ENCODE peak calls at places on chromosomes 12 and 14, in seven cellular contexts. H, M, A, U, Q, R and E are unnamed samples.

GRCh38 chr14:95784137-95784536 is 70.2 kb upstream of the TCL1A start:
- DNase-seq in H (peak; percentile 55), M (peak; percentile 42), A (no peak), U (peak; percentile 33), Q (peak; percentile 38), R (no peak), E (peak; percentile 52)

GRCh38 chr12:108616359-108616758 is 17.3 kb downstream of the SELPLG start:
- DNase-seq in H (no peak), M (no peak), A (no peak), U (no peak), Q (no peak), R (no peak), E (no peak)

GRCh38 chr12:124730455-124730932 is 133.2 kb downstream of the SCARB1 start:
- DNase-seq in H (no peak), M (peak; percentile 68), A (no peak), U (no peak), Q (peak; percentile 73), R (no peak), E (peak; percentile 58)

GRCh38 chr12:546920-547845 is 87.4 kb downstream of the B4GALNT3 start:
- DNase-seq in H (peak; percentile 75), M (peak; percentile 67), A (no peak), U (no peak), Q (peak; percentile 26), R (peak; percentile 79), E (peak; percentile 29)

GRCh38 chr14:53093206-53093605 is 59.9 kb downstream of the DDHD1 start:
- DNase-seq in H (no peak), M (no peak), A (no peak), U (no peak), Q (peak; percentile 64), R (no peak), E (peak; percentile 77)

GRCh38 chr12:124654666-124655316 is 87.4 kb upstream of the NCOR2 start:
- DNase-seq in H (no peak), M (no peak), A (peak; percentile 85), U (no peak), Q (no peak), R (peak; percentile 81), E (no peak)

GRCh38 chr14:101119830-101120571 is 216.5 kb upstream of the RTL1 start:
- DNase-seq in H (no peak), M (no peak), A (no peak), U (no peak), Q (peak; percentile 11), R (peak; percentile 55), E (peak; percentile 16)

GRCh38 chr12:6204533-6205143 is 4.4 kb downstream of the CD9 start:
- DNase-seq in H (peak; percentile 29), M (no peak), A (no peak), U (no peak), Q (no peak), R (no peak), E (no peak)

GRCh38 chr12:89417246-89417977 is 65.1 kb upstream of the DUSP6 start:
- DNase-seq in H (no peak), M (peak; percentile 87), A (no peak), U (peak; percentile 4), Q (peak; percentile 64), R (no peak), E (peak; percentile 34)

GRCh38 chr14:92973265-92973797 is 50.4 kb downstream of the CHGA start:
- DNase-seq in H (peak; percentile 18), M (peak; percentile 73), A (peak; percentile 76), U (peak; percentile 9), Q (peak; percentile 53), R (peak; percentile 87), E (peak; percentile 96)

GRCh38 chr12:113697646-113698504 is 226.2 kb upstream of the LHX5 start:
- DNase-seq in H (no peak), M (peak; percentile 48), A (no peak), U (no peak), Q (no peak), R (no peak), E (no peak)

GRCh38 chr12:81518638-81519037 is 240.5 kb downstream of the PPFIA2 start:
- DNase-seq in H (no peak), M (peak; percentile 13), A (no peak), U (no peak), Q (no peak), R (no peak), E (no peak)

GRCh38 chr12:103884316-103884715 is 43.3 kb upstream of the NT5DC3 start:
- DNase-seq in H (peak; percentile 61), M (peak; percentile 60), A (no peak), U (peak; percentile 33), Q (peak; percentile 76), R (no peak), E (peak; percentile 41)

GRCh38 chr14:77151918-77152588 is 10.5 kb upstream of the ZDHHC22 start:
- DNase-seq in H (peak; percentile 65), M (peak; percentile 82), A (no peak), U (no peak), Q (peak; percentile 28), R (no peak), E (no peak)

GRCh38 chr12:694734-695503 is 31.7 kb upstream of the NINJ2 start:
- DNase-seq in H (no peak), M (no peak), A (no peak), U (no peak), Q (no peak), R (peak; percentile 24), E (no peak)

GRCh38 chr12:112906712-112907414 is at the start of gene OAS1:
- DNase-seq in H (peak; percentile 80), M (peak; percentile 70), A (no peak), U (peak; percentile 55), Q (peak; percentile 22), R (no peak), E (peak; percentile 22)

GRCh38 chr12:6912164-6912956 is 2.0 kb upstream of the ENO2 start:
- DNase-seq in H (no peak), M (no peak), A (no peak), U (no peak), Q (no peak), R (no peak), E (no peak)

GRCh38 chr14:98244162-98244948 is 1027.6 kb downstream of the BCL11B start:
- DNase-seq in H (no peak), M (no peak), A (no peak), U (no peak), Q (no peak), R (no peak), E (no peak)

GRCh38 chr12:40745386-40745785 is 53.1 kb downstream of the CNTN1 start:
- DNase-seq in H (peak; percentile 2), M (peak; percentile 10), A (no peak), U (no peak), Q (no peak), R (no peak), E (no peak)

GRCh38 chr12:124828264-124829007 is 35.2 kb downstream of the SCARB1 start:
- DNase-seq in H (no peak), M (peak; percentile 72), A (no peak), U (peak; percentile 46), Q (peak; percentile 13), R (no peak), E (peak; percentile 77)

GRCh38 chr14:96138241-96138640 is 66.4 kb upstream of the BDKRB2 start:
- DNase-seq in H (no peak), M (no peak), A (no peak), U (no peak), Q (peak; percentile 29), R (no peak), E (no peak)

GRCh38 chr14:95290769-95291440 is 28.8 kb downstream of the CLMN start:
- DNase-seq in H (peak; percentile 43), M (peak; percentile 75), A (peak; percentile 96), U (no peak), Q (no peak), R (no peak), E (no peak)

GRCh38 chr12:100553851-100554404 is 19.6 kb upstream of the GAS2L3 start:
- DNase-seq in H (no peak), M (no peak), A (no peak), U (no peak), Q (peak; percentile 73), R (no peak), E (peak; percentile 36)

GRCh38 chr14:24804813-24805212 is 170.8 kb upstream of the GZMB start:
- DNase-seq in H (no peak), M (no peak), A (no peak), U (no peak), Q (no peak), R (no peak), E (no peak)

GRCh38 chr14:95496690-95497241 is 19.7 kb downstream of the SYNE3 start:
- DNase-seq in H (no peak), M (no peak), A (no peak), U (no peak), Q (peak; percentile 67), R (no peak), E (peak; percentile 82)

GRCh38 chr12:25839470-25839869 is 119.0 kb upstream of the RASSF8 start:
- DNase-seq in H (no peak), M (peak; percentile 98), A (no peak), U (peak; percentile 79), Q (peak; percentile 70), R (no peak), E (peak; percentile 44)

GRCh38 chr12:123533672-123534643 is at the start of gene RILPL1:
- DNase-seq in H (peak; percentile 61), M (peak; percentile 39), A (peak; percentile 79), U (peak; percentile 18), Q (peak; percentile 32), R (peak; percentile 68), E (peak; percentile 80)
- TF ChIP-seq CTCF in H (peak; percentile 42), M (no peak), A (no peak), U (peak; percentile 48), Q (peak; percentile 48), R (peak; percentile 22), E (peak; percentile 3)

DNA sequence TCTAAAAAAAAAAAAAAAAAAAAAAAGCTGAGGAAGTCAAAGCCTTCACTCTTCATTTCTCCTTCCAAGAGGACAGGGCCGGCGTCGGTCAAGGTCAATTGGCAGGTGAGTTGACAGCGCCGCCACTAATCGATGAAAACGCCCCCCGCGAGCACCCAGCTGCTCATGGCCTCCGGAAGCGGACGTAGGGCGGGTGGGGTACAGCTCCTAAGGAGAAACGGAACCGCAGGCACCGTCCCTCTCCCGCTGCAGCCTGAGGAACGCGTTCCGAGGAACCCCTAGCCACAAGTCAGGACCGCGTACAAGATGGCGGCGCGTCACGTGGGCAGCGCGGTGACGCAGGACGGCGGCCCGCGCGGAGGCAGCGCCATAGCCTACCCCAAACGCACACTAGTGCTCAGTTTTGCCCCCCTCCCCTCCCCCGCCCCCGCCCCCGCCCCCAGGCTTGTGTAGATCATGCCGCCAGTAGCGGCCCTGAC is at the start of gene ATF1:
- DNase-seq in H (peak; percentile 94), M (peak; percentile 91), A (peak; percentile 94), U (peak; percentile 90), Q (peak; percentile 93), R (peak; percentile 96), E (peak; percentile 93)
- H3K4me3 ChIP-seq in H (peak within 1 kb of the TSS; percentile 82), M (peak within 1 kb of the TSS; percentile 91), A (peak within 1 kb of the TSS; percentile 98), U (peak within 1 kb of the TSS; percentile 64), Q (peak within 1 kb of the TSS; percentile 71), R (peak within 1 kb of the TSS; percentile 94), E (peak within 1 kb of the TSS; percentile 96)

DNA sequence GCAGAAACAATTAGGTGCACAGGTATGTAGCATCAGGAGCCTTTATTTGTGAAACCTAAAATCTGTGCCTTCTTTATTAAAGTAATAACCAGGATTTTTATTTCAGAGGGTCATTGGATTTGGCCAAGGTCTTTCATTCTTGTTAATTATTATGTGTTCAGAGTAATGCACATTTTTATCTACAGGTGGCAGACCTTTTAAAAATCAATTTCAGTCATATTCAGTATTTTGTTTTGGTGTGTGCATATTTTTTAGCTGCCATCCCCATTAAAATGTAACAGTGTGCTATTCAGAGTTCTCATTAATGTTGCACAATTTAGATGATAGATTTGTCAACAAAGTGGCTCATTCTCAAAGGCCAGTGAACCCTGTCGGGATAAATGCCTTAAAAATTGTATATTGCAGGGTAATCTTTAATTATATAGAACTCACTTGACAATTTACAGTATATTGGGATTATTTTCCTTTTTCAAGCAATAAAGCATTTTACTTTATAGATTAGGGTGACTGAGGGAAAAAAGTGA is 319.3 kb upstream of the SOX5 start:
- DNase-seq in H (no peak), M (no peak), A (no peak), U (no peak), Q (no peak), R (no peak), E (no peak)
- TF ChIP-seq CTCF in H (peak; percentile 37), M (peak; percentile 31), A (no peak), U (no peak), Q (peak; percentile 13), R (no peak), E (no peak)

GRCh38 chr12:19205120-19205519 is 75.6 kb downstream of the PLEKHA5 start:
- DNase-seq in H (no peak), M (no peak), A (no peak), U (no peak), Q (no peak), R (no peak), E (no peak)
- H3K4me3 ChIP-seq in H (no peak overlapping the region), M (no peak overlapping the region), A (no peak overlapping the region), U (no peak overlapping the region), Q (no peak overlapping the region), R (peak overlapping the region; percentile 3), E (peak overlapping the region; percentile 10)